ENCODE peak calls at places on chromosomes 5 and 9, in seven cellular contexts. I is body of pancreas, R is WTC11, K is A549, C is choroid plexus epithelial cell, H is GM12864, N is GM20000. O is an unnamed sample.

GRCh38 chr5:54753034-54753433 is 232.4 kb downstream of the ESM1 start:
- DNase-seq in N (peak; percentile 68), H (peak; percentile 53), I (no peak), C (peak; percentile 91), K (no peak), R (no peak), O (peak; percentile 44)

GRCh38 chr5:52043543-52043942 is 660.3 kb downstream of the ISL1 start:
- DNase-seq in H (no peak), C (no peak), N (no peak), R (no peak), I (no peak), K (no peak), O (no peak)

GRCh38 chr9:78777747-78778146 is 480.8 kb downstream of the PSAT1 start:
- DNase-seq in N (no peak), K (no peak), C (no peak), H (no peak), R (peak; percentile 41), I (no peak), O (no peak)

GRCh38 chr5:96074460-96075254 is 113.0 kb upstream of the ELL2 start:
- DNase-seq in C (no peak), I (no peak), N (no peak), R (no peak), H (no peak), K (no peak), O (no peak)

GRCh38 chr5:115758356-115758755 is 58.1 kb downstream of the CDO1 start:
- DNase-seq in R (no peak), N (peak; percentile 4), K (no peak), C (no peak), H (no peak), I (no peak), O (peak; percentile 4)

GRCh38 chr5:160565376-160565775 is 143.7 kb downstream of the PTTG1 start:
- DNase-seq in N (no peak), C (no peak), K (no peak), I (no peak), R (no peak), H (no peak), O (no peak)

GRCh38 chr9:133333566-133333965 is 2.4 kb downstream of the SURF6 start:
- DNase-seq in R (no peak), C (no peak), I (peak; percentile 8), H (no peak), K (no peak), N (no peak), O (no peak)

GRCh38 chr9:107749787-107750444 is 260.3 kb upstream of the KLF4 start:
- DNase-seq in N (no peak), C (peak; percentile 94), H (no peak), I (peak; percentile 68), R (peak; percentile 69), K (peak; percentile 56), O (no peak)

GRCh38 chr5:122078116-122078865 is at the start of gene LOX:
- DNase-seq in I (peak; percentile 60), K (no peak), C (peak; percentile 98), R (peak; percentile 48), H (no peak), N (peak; percentile 29), O (peak; percentile 26)

GRCh38 chr5:88870280-88870679 is 12.7 kb downstream of the MEF2C start:
- DNase-seq in K (no peak), R (no peak), H (no peak), I (no peak), C (no peak), N (no peak), O (no peak)

GRCh38 chr5:84032404-84032803 is 311.7 kb upstream of the HAPLN1 start:
- DNase-seq in N (no peak), H (no peak), C (peak; percentile 56), I (no peak), R (no peak), K (no peak), O (no peak)

GRCh38 chr5:22372376-22372775 is 480.8 kb downstream of the CDH12 start:
- DNase-seq in C (no peak), R (no peak), I (no peak), N (no peak), H (no peak), K (no peak), O (no peak)

GRCh38 chr9:36142510-36143161 is 6.1 kb downstream of the GLIPR2 start:
- DNase-seq in C (peak; percentile 57), N (peak; percentile 43), H (no peak), R (no peak), K (no peak), I (no peak), O (no peak)

GRCh38 chr9:36143242-36143641 is 6.7 kb downstream of the GLIPR2 start:
- DNase-seq in K (no peak), N (no peak), C (no peak), R (no peak), I (no peak), H (no peak), O (no peak)

GRCh38 chr9:36141761-36142160 is 5.2 kb downstream of the GLIPR2 start:
- DNase-seq in N (no peak), I (no peak), C (no peak), H (no peak), K (no peak), R (no peak), O (no peak)

GRCh38 chr9:36140086-36141084 is 3.9 kb downstream of the GLIPR2 start:
- DNase-seq in K (no peak), N (peak; percentile 28), H (no peak), R (no peak), I (no peak), C (no peak), O (no peak)

GRCh38 chr9:36141288-36141687 is 4.8 kb downstream of the GLIPR2 start:
- DNase-seq in I (no peak), H (no peak), N (no peak), K (no peak), C (peak; percentile 39), R (peak; percentile 46), O (no peak)
- TF ChIP-seq CTCF in I (no peak), H (no peak), N (no peak), K (peak; percentile 24), C (peak; percentile 57), R (no peak), O (no peak)

GRCh38 chr5:130074820-130075219 is 170.6 kb downstream of the CHSY3 start:
- DNase-seq in N (no peak), H (no peak), R (no peak), I (no peak), C (no peak), K (no peak), O (no peak)

GRCh38 chr5:130077007-130077406 is 172.7 kb downstream of the CHSY3 start:
- DNase-seq in K (no peak), I (no peak), N (no peak), R (no peak), H (no peak), C (peak; percentile 30), O (no peak)
- TF ChIP-seq CTCF in K (no peak), I (no peak), N (no peak), R (no peak), H (no peak), C (peak; percentile 54), O (no peak)

GRCh38 chr5:155728146-155728856 is 598.7 kb upstream of the SGCD start:
- DNase-seq in C (peak; percentile 16), N (no peak), H (no peak), I (peak; percentile 30), K (peak; percentile 71), R (peak; percentile 68), O (no peak)
- TF ChIP-seq CTCF in C (no peak), N (no peak), H (no peak), I (no peak), K (no peak), R (no peak), O (no peak)

GRCh38 chr5:107431536-107431935 is 239.2 kb downstream of the EFNA5 start:
- DNase-seq in N (no peak), I (no peak), R (no peak), H (no peak), K (no peak), C (no peak), O (no peak)
- TF ChIP-seq CTCF in N (no peak), I (no peak), R (no peak), H (no peak), K (no peak), C (no peak), O (no peak)

GRCh38 chr5:27652505-27652904 is 614.1 kb upstream of the CDH9 start:
- DNase-seq in R (no peak), I (no peak), C (no peak), N (no peak), K (no peak), H (no peak), O (no peak)
- TF ChIP-seq CTCF in R (no peak), I (no peak), C (no peak), N (no peak), K (no peak), H (no peak), O (no peak)

DNA sequence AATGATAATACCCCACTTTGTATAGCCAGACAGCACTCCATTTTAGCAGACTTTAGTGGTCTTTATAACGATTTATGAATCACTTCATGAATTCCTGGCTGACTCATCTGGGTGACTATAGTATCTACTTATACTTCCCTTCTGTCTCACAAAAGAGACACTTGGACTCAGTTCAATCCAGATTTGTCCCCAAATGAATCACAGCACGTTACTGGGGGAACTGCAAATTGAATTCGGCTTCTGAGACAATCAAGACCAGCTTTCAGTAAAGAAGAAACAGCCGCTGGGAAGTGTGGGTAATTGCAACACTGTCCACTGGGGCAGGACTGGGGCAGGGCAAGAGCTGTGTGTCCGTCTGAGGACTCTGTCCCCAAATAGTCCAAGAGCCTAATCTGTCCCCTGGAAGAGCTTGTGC is 337.3 kb upstream of the RFX3 start:
- DNase-seq in N (no peak), C (peak; percentile 58), I (no peak), K (peak; percentile 59), R (no peak), H (no peak), O (no peak)
- TF ChIP-seq CTCF in N (no peak), C (peak; percentile 22), I (no peak), K (no peak), R (no peak), H (peak; percentile 7), O (no peak)

DNA sequence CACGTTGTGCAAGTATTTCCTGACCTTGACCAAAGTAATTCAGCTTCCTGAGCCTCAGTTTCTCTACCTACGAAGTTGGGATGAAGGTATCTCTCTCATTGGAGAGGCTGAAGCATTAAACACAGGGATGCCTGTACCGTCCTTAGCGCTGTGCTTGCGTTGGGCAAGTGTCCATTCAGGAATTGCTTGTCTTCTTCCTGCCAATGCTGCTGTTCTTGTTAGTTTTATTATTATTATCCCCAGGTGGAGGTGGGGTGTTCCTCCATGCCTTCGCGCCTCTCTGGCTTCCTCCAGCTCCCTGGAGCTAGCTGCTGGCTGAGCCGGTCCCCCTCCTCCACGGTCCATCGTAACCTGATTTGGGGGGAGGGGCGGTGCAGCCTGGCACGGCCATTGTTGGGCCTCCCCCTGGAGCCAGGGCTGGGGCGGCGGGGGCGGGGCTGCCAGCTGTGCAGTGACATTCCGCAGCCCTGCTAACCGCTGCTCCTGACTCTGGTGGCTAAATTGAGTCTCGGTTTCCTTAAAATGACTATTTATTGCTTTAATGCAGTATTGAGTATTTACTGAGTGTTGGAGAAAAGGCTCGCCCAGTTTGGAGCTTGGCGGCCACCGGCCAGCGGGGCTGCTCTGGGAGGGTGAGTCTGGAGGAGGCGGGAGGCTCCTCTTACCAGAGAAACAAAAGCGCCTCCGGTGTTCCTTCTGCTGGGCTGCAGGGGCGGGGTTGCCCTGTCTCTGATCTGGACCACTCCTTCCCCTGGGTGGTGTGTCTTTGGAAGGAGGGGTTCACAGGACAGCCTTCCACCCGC is 51.4 kb downstream of the LMX1B start:
- DNase-seq in I (no peak), K (no peak), C (no peak), H (no peak), R (peak; percentile 82), N (no peak), O (no peak)
- TF ChIP-seq CTCF in I (no peak), K (no peak), C (no peak), H (no peak), R (no peak), N (no peak), O (no peak)